ENCODE peak calls at places on chromosomes 5 and 9, in nine cellular contexts. One of them, this sample, is unnamed.

GRCh38 chr5:60856059-60856458 is 12.0 kb upstream of the ELOVL7 start:
- DNase-seq in AG04449: peak; percentile 5
- DNase-seq in effector CD8-positive, alpha-beta T cell: no peak
- DNase-seq in stimulated activated CD8-positive, alpha-beta memory T cell treated with anti-CD3 and anti-CD28 coated beads, Interleukin-12 subunit alpha, Interleukin-12 subunit beta, amount 100 ng/mL, for 1 hour: no peak
- DNase-seq in activated T-helper 1 cell treated with anti-CD3 and anti-CD28 coated beads, Interleukin-2, amount 50 U/mL, for 16 hours: no peak
- DNase-seq in fibroblast of the aortic adventitia: peak; percentile 12
- DNase-seq in GM13976: no peak
- DNase-seq in lower leg skin: no peak
- DNase-seq in BJ: peak; percentile 47
- DNase-seq in this sample: no peak

GRCh38 chr5:87717761-87718160 is 305.0 kb upstream of the CCNH start:
- DNase-seq in activated T-helper 1 cell treated with anti-CD3 and anti-CD28 coated beads, Interleukin-2, amount 50 U/mL, for 16 hours: no peak
- DNase-seq in BJ: no peak
- DNase-seq in lower leg skin: no peak
- DNase-seq in GM13976: no peak
- DNase-seq in fibroblast of the aortic adventitia: no peak
- DNase-seq in effector CD8-positive, alpha-beta T cell: no peak
- DNase-seq in stimulated activated CD8-positive, alpha-beta memory T cell treated with anti-CD3 and anti-CD28 coated beads, Interleukin-12 subunit alpha, Interleukin-12 subunit beta, amount 100 ng/mL, for 1 hour: no peak
- DNase-seq in AG04449: no peak
- DNase-seq in this sample: no peak

GRCh38 chr9:111975709-111976108 is 79.1 kb downstream of the UGCG start:
- DNase-seq in BJ: no peak
- DNase-seq in effector CD8-positive, alpha-beta T cell: no peak
- DNase-seq in fibroblast of the aortic adventitia: no peak
- DNase-seq in AG04449: no peak
- DNase-seq in GM13976: no peak
- DNase-seq in lower leg skin: peak; percentile 58
- DNase-seq in activated T-helper 1 cell treated with anti-CD3 and anti-CD28 coated beads, Interleukin-2, amount 50 U/mL, for 16 hours: no peak
- DNase-seq in stimulated activated CD8-positive, alpha-beta memory T cell treated with anti-CD3 and anti-CD28 coated beads, Interleukin-12 subunit alpha, Interleukin-12 subunit beta, amount 100 ng/mL, for 1 hour: no peak
- DNase-seq in this sample: peak; percentile 63

GRCh38 chr5:145204741-145205140 is 630.4 kb downstream of the PRELID2 start:
- DNase-seq in fibroblast of the aortic adventitia: no peak
- DNase-seq in activated T-helper 1 cell treated with anti-CD3 and anti-CD28 coated beads, Interleukin-2, amount 50 U/mL, for 16 hours: no peak
- DNase-seq in BJ: no peak
- DNase-seq in effector CD8-positive, alpha-beta T cell: no peak
- DNase-seq in lower leg skin: no peak
- DNase-seq in stimulated activated CD8-positive, alpha-beta memory T cell treated with anti-CD3 and anti-CD28 coated beads, Interleukin-12 subunit alpha, Interleukin-12 subunit beta, amount 100 ng/mL, for 1 hour: no peak
- DNase-seq in GM13976: no peak
- DNase-seq in AG04449: no peak
- DNase-seq in this sample: peak; percentile 5

GRCh38 chr5:9829621-9830020 is 199.5 kb upstream of the TAS2R1 start:
- DNase-seq in activated T-helper 1 cell treated with anti-CD3 and anti-CD28 coated beads, Interleukin-2, amount 50 U/mL, for 16 hours: no peak
- DNase-seq in BJ: no peak
- DNase-seq in lower leg skin: no peak
- DNase-seq in stimulated activated CD8-positive, alpha-beta memory T cell treated with anti-CD3 and anti-CD28 coated beads, Interleukin-12 subunit alpha, Interleukin-12 subunit beta, amount 100 ng/mL, for 1 hour: no peak
- DNase-seq in GM13976: no peak
- DNase-seq in fibroblast of the aortic adventitia: no peak
- DNase-seq in effector CD8-positive, alpha-beta T cell: no peak
- DNase-seq in AG04449: no peak
- DNase-seq in this sample: no peak

GRCh38 chr5:158725223-158725825 is 374.4 kb downstream of the EBF1 start:
- DNase-seq in BJ: no peak
- DNase-seq in fibroblast of the aortic adventitia: no peak
- DNase-seq in stimulated activated CD8-positive, alpha-beta memory T cell treated with anti-CD3 and anti-CD28 coated beads, Interleukin-12 subunit alpha, Interleukin-12 subunit beta, amount 100 ng/mL, for 1 hour: no peak
- DNase-seq in AG04449: peak; percentile 19
- DNase-seq in activated T-helper 1 cell treated with anti-CD3 and anti-CD28 coated beads, Interleukin-2, amount 50 U/mL, for 16 hours: no peak
- DNase-seq in lower leg skin: no peak
- DNase-seq in GM13976: no peak
- DNase-seq in effector CD8-positive, alpha-beta T cell: no peak
- DNase-seq in this sample: no peak

GRCh38 chr5:139810341-139811075 is 14.9 kb downstream of the PSD2 start:
- DNase-seq in fibroblast of the aortic adventitia: no peak
- DNase-seq in stimulated activated CD8-positive, alpha-beta memory T cell treated with anti-CD3 and anti-CD28 coated beads, Interleukin-12 subunit alpha, Interleukin-12 subunit beta, amount 100 ng/mL, for 1 hour: no peak
- DNase-seq in BJ: no peak
- DNase-seq in effector CD8-positive, alpha-beta T cell: no peak
- DNase-seq in AG04449: no peak
- DNase-seq in GM13976: no peak
- DNase-seq in lower leg skin: no peak
- DNase-seq in activated T-helper 1 cell treated with anti-CD3 and anti-CD28 coated beads, Interleukin-2, amount 50 U/mL, for 16 hours: no peak
- DNase-seq in this sample: no peak

GRCh38 chr5:9467199-9468069 is 78.4 kb downstream of the SEMA5A start:
- DNase-seq in fibroblast of the aortic adventitia: no peak
- DNase-seq in GM13976: no peak
- DNase-seq in activated T-helper 1 cell treated with anti-CD3 and anti-CD28 coated beads, Interleukin-2, amount 50 U/mL, for 16 hours: no peak
- DNase-seq in AG04449: no peak
- DNase-seq in BJ: no peak
- DNase-seq in lower leg skin: peak; percentile 87
- DNase-seq in effector CD8-positive, alpha-beta T cell: no peak
- DNase-seq in stimulated activated CD8-positive, alpha-beta memory T cell treated with anti-CD3 and anti-CD28 coated beads, Interleukin-12 subunit alpha, Interleukin-12 subunit beta, amount 100 ng/mL, for 1 hour: no peak
- DNase-seq in this sample: no peak

GRCh38 chr9:119009253-119009652 is 360.0 kb downstream of the BRINP1 start:
- DNase-seq in AG04449: no peak
- DNase-seq in GM13976: no peak
- DNase-seq in BJ: no peak
- DNase-seq in fibroblast of the aortic adventitia: no peak
- DNase-seq in effector CD8-positive, alpha-beta T cell: no peak
- DNase-seq in stimulated activated CD8-positive, alpha-beta memory T cell treated with anti-CD3 and anti-CD28 coated beads, Interleukin-12 subunit alpha, Interleukin-12 subunit beta, amount 100 ng/mL, for 1 hour: no peak
- DNase-seq in lower leg skin: no peak
- DNase-seq in activated T-helper 1 cell treated with anti-CD3 and anti-CD28 coated beads, Interleukin-2, amount 50 U/mL, for 16 hours: no peak
- DNase-seq in this sample: peak; percentile 87

GRCh38 chr5:9847631-9848030 is 217.5 kb upstream of the TAS2R1 start:
- DNase-seq in GM13976: no peak
- DNase-seq in lower leg skin: no peak
- DNase-seq in activated T-helper 1 cell treated with anti-CD3 and anti-CD28 coated beads, Interleukin-2, amount 50 U/mL, for 16 hours: no peak
- DNase-seq in AG04449: no peak
- DNase-seq in BJ: no peak
- DNase-seq in stimulated activated CD8-positive, alpha-beta memory T cell treated with anti-CD3 and anti-CD28 coated beads, Interleukin-12 subunit alpha, Interleukin-12 subunit beta, amount 100 ng/mL, for 1 hour: no peak
- DNase-seq in effector CD8-positive, alpha-beta T cell: no peak
- DNase-seq in fibroblast of the aortic adventitia: no peak
- DNase-seq in this sample: no peak

GRCh38 chr5:116546033-116546742 is 28.4 kb downstream of the SEMA6A start:
- DNase-seq in activated T-helper 1 cell treated with anti-CD3 and anti-CD28 coated beads, Interleukin-2, amount 50 U/mL, for 16 hours: no peak
- DNase-seq in effector CD8-positive, alpha-beta T cell: no peak
- DNase-seq in GM13976: no peak
- DNase-seq in BJ: no peak
- DNase-seq in lower leg skin: no peak
- DNase-seq in fibroblast of the aortic adventitia: no peak
- DNase-seq in AG04449: no peak
- DNase-seq in stimulated activated CD8-positive, alpha-beta memory T cell treated with anti-CD3 and anti-CD28 coated beads, Interleukin-12 subunit alpha, Interleukin-12 subunit beta, amount 100 ng/mL, for 1 hour: no peak
- DNase-seq in this sample: no peak

GRCh38 chr5:115375922-115376321 is 79.5 kb upstream of the CCDC112 start:
- DNase-seq in fibroblast of the aortic adventitia: no peak
- DNase-seq in BJ: no peak
- DNase-seq in stimulated activated CD8-positive, alpha-beta memory T cell treated with anti-CD3 and anti-CD28 coated beads, Interleukin-12 subunit alpha, Interleukin-12 subunit beta, amount 100 ng/mL, for 1 hour: no peak
- DNase-seq in activated T-helper 1 cell treated with anti-CD3 and anti-CD28 coated beads, Interleukin-2, amount 50 U/mL, for 16 hours: no peak
- DNase-seq in AG04449: no peak
- DNase-seq in lower leg skin: no peak
- DNase-seq in effector CD8-positive, alpha-beta T cell: no peak
- DNase-seq in GM13976: no peak
- DNase-seq in this sample: peak; percentile 93

GRCh38 chr5:96743805-96744559 is 63.8 kb downstream of the ERAP1 start:
- DNase-seq in BJ: no peak
- DNase-seq in activated T-helper 1 cell treated with anti-CD3 and anti-CD28 coated beads, Interleukin-2, amount 50 U/mL, for 16 hours: no peak
- DNase-seq in stimulated activated CD8-positive, alpha-beta memory T cell treated with anti-CD3 and anti-CD28 coated beads, Interleukin-12 subunit alpha, Interleukin-12 subunit beta, amount 100 ng/mL, for 1 hour: no peak
- DNase-seq in fibroblast of the aortic adventitia: no peak
- DNase-seq in GM13976: no peak
- DNase-seq in lower leg skin: no peak
- DNase-seq in effector CD8-positive, alpha-beta T cell: no peak
- DNase-seq in AG04449: no peak
- DNase-seq in this sample: no peak

GRCh38 chr9:128551652-128552152 is 685 bp upstream of the SPTAN1 start:
- DNase-seq in lower leg skin: no peak
- DNase-seq in stimulated activated CD8-positive, alpha-beta memory T cell treated with anti-CD3 and anti-CD28 coated beads, Interleukin-12 subunit alpha, Interleukin-12 subunit beta, amount 100 ng/mL, for 1 hour: no peak
- DNase-seq in BJ: no peak
- DNase-seq in GM13976: no peak
- DNase-seq in fibroblast of the aortic adventitia: no peak
- DNase-seq in effector CD8-positive, alpha-beta T cell: no peak
- DNase-seq in activated T-helper 1 cell treated with anti-CD3 and anti-CD28 coated beads, Interleukin-2, amount 50 U/mL, for 16 hours: no peak
- DNase-seq in AG04449: no peak
- DNase-seq in this sample: no peak

GRCh38 chr5:154813736-154814135 is 36.7 kb downstream of the FAXDC2 start:
- DNase-seq in lower leg skin: no peak
- DNase-seq in AG04449: no peak
- DNase-seq in activated T-helper 1 cell treated with anti-CD3 and anti-CD28 coated beads, Interleukin-2, amount 50 U/mL, for 16 hours: no peak
- DNase-seq in stimulated activated CD8-positive, alpha-beta memory T cell treated with anti-CD3 and anti-CD28 coated beads, Interleukin-12 subunit alpha, Interleukin-12 subunit beta, amount 100 ng/mL, for 1 hour: peak; percentile 21
- DNase-seq in GM13976: no peak
- DNase-seq in fibroblast of the aortic adventitia: no peak
- DNase-seq in effector CD8-positive, alpha-beta T cell: peak; percentile 24
- DNase-seq in BJ: no peak
- DNase-seq in this sample: no peak

GRCh38 chr9:133119461-133120342 is 1.3 kb downstream of the RALGDS start:
- DNase-seq in GM13976: no peak
- DNase-seq in effector CD8-positive, alpha-beta T cell: no peak
- DNase-seq in BJ: no peak
- DNase-seq in AG04449: no peak
- DNase-seq in stimulated activated CD8-positive, alpha-beta memory T cell treated with anti-CD3 and anti-CD28 coated beads, Interleukin-12 subunit alpha, Interleukin-12 subunit beta, amount 100 ng/mL, for 1 hour: no peak
- DNase-seq in activated T-helper 1 cell treated with anti-CD3 and anti-CD28 coated beads, Interleukin-2, amount 50 U/mL, for 16 hours: no peak
- DNase-seq in lower leg skin: peak; percentile 94
- DNase-seq in fibroblast of the aortic adventitia: no peak
- DNase-seq in this sample: no peak

GRCh38 chr5:56610093-56610698 is 205.2 kb upstream of the MAP3K1 start:
- DNase-seq in stimulated activated CD8-positive, alpha-beta memory T cell treated with anti-CD3 and anti-CD28 coated beads, Interleukin-12 subunit alpha, Interleukin-12 subunit beta, amount 100 ng/mL, for 1 hour: no peak
- DNase-seq in effector CD8-positive, alpha-beta T cell: no peak
- DNase-seq in AG04449: no peak
- DNase-seq in activated T-helper 1 cell treated with anti-CD3 and anti-CD28 coated beads, Interleukin-2, amount 50 U/mL, for 16 hours: no peak
- DNase-seq in BJ: no peak
- DNase-seq in lower leg skin: no peak
- DNase-seq in fibroblast of the aortic adventitia: no peak
- DNase-seq in GM13976: no peak
- DNase-seq in this sample: no peak

GRCh38 chr5:56147679-56148230 is 85.4 kb downstream of the ANKRD55 start:
- DNase-seq in BJ: no peak
- DNase-seq in effector CD8-positive, alpha-beta T cell: no peak
- DNase-seq in GM13976: no peak
- DNase-seq in stimulated activated CD8-positive, alpha-beta memory T cell treated with anti-CD3 and anti-CD28 coated beads, Interleukin-12 subunit alpha, Interleukin-12 subunit beta, amount 100 ng/mL, for 1 hour: no peak
- DNase-seq in activated T-helper 1 cell treated with anti-CD3 and anti-CD28 coated beads, Interleukin-2, amount 50 U/mL, for 16 hours: no peak
- DNase-seq in AG04449: no peak
- DNase-seq in lower leg skin: no peak
- DNase-seq in fibroblast of the aortic adventitia: no peak
- DNase-seq in this sample: no peak

GRCh38 chr9:130199605-130200004 is 27.4 kb downstream of the NCS1 start:
- DNase-seq in lower leg skin: no peak
- DNase-seq in AG04449: no peak
- DNase-seq in activated T-helper 1 cell treated with anti-CD3 and anti-CD28 coated beads, Interleukin-2, amount 50 U/mL, for 16 hours: no peak
- DNase-seq in fibroblast of the aortic adventitia: peak; percentile 28
- DNase-seq in effector CD8-positive, alpha-beta T cell: no peak
- DNase-seq in stimulated activated CD8-positive, alpha-beta memory T cell treated with anti-CD3 and anti-CD28 coated beads, Interleukin-12 subunit alpha, Interleukin-12 subunit beta, amount 100 ng/mL, for 1 hour: no peak
- DNase-seq in GM13976: no peak
- DNase-seq in BJ: peak; percentile 25
- DNase-seq in this sample: peak; percentile 94

GRCh38 chr9:125547383-125547782 is 159.6 kb downstream of the MAPKAP1 start:
- DNase-seq in stimulated activated CD8-positive, alpha-beta memory T cell treated with anti-CD3 and anti-CD28 coated beads, Interleukin-12 subunit alpha, Interleukin-12 subunit beta, amount 100 ng/mL, for 1 hour: no peak
- DNase-seq in BJ: no peak
- DNase-seq in GM13976: no peak
- DNase-seq in effector CD8-positive, alpha-beta T cell: no peak
- DNase-seq in activated T-helper 1 cell treated with anti-CD3 and anti-CD28 coated beads, Interleukin-2, amount 50 U/mL, for 16 hours: no peak
- DNase-seq in AG04449: no peak
- DNase-seq in lower leg skin: no peak
- DNase-seq in fibroblast of the aortic adventitia: no peak
- DNase-seq in this sample: no peak

GRCh38 chr9:37801287-37801850 is 772 bp downstream of the DCAF10 start:
- DNase-seq in effector CD8-positive, alpha-beta T cell: no peak
- DNase-seq in activated T-helper 1 cell treated with anti-CD3 and anti-CD28 coated beads, Interleukin-2, amount 50 U/mL, for 16 hours: no peak
- DNase-seq in GM13976: peak; percentile 65
- DNase-seq in AG04449: no peak
- DNase-seq in BJ: no peak
- DNase-seq in lower leg skin: peak; percentile 86
- DNase-seq in stimulated activated CD8-positive, alpha-beta memory T cell treated with anti-CD3 and anti-CD28 coated beads, Interleukin-12 subunit alpha, Interleukin-12 subunit beta, amount 100 ng/mL, for 1 hour: no peak
- DNase-seq in fibroblast of the aortic adventitia: peak; percentile 8
- DNase-seq in this sample: peak; percentile 28

GRCh38 chr5:163509288-163510040 is 4.0 kb downstream of the MAT2B start:
- DNase-seq in effector CD8-positive, alpha-beta T cell: no peak
- DNase-seq in stimulated activated CD8-positive, alpha-beta memory T cell treated with anti-CD3 and anti-CD28 coated beads, Interleukin-12 subunit alpha, Interleukin-12 subunit beta, amount 100 ng/mL, for 1 hour: no peak
- DNase-seq in GM13976: no peak
- DNase-seq in activated T-helper 1 cell treated with anti-CD3 and anti-CD28 coated beads, Interleukin-2, amount 50 U/mL, for 16 hours: no peak
- DNase-seq in BJ: no peak
- DNase-seq in AG04449: no peak
- DNase-seq in fibroblast of the aortic adventitia: peak; percentile 90
- DNase-seq in lower leg skin: no peak
- DNase-seq in this sample: peak; percentile 30

GRCh38 chr5:73820321-73820720 is 194.3 kb downstream of the ARHGEF28 start:
- DNase-seq in BJ: no peak
- DNase-seq in effector CD8-positive, alpha-beta T cell: no peak
- DNase-seq in AG04449: no peak
- DNase-seq in stimulated activated CD8-positive, alpha-beta memory T cell treated with anti-CD3 and anti-CD28 coated beads, Interleukin-12 subunit alpha, Interleukin-12 subunit beta, amount 100 ng/mL, for 1 hour: no peak
- DNase-seq in fibroblast of the aortic adventitia: no peak
- DNase-seq in lower leg skin: no peak
- DNase-seq in GM13976: no peak
- DNase-seq in activated T-helper 1 cell treated with anti-CD3 and anti-CD28 coated beads, Interleukin-2, amount 50 U/mL, for 16 hours: no peak
- DNase-seq in this sample: peak; percentile 29

GRCh38 chr9:115642285-115642684 is 511.3 kb upstream of the PAPPA start:
- DNase-seq in lower leg skin: no peak
- DNase-seq in stimulated activated CD8-positive, alpha-beta memory T cell treated with anti-CD3 and anti-CD28 coated beads, Interleukin-12 subunit alpha, Interleukin-12 subunit beta, amount 100 ng/mL, for 1 hour: no peak
- DNase-seq in fibroblast of the aortic adventitia: no peak
- DNase-seq in BJ: no peak
- DNase-seq in effector CD8-positive, alpha-beta T cell: no peak
- DNase-seq in activated T-helper 1 cell treated with anti-CD3 and anti-CD28 coated beads, Interleukin-2, amount 50 U/mL, for 16 hours: no peak
- DNase-seq in AG04449: no peak
- DNase-seq in GM13976: no peak
- DNase-seq in this sample: no peak

GRCh38 chr9:37406603-37407401 is 15.7 kb upstream of the GRHPR start:
- DNase-seq in effector CD8-positive, alpha-beta T cell: no peak
- DNase-seq in activated T-helper 1 cell treated with anti-CD3 and anti-CD28 coated beads, Interleukin-2, amount 50 U/mL, for 16 hours: no peak
- DNase-seq in BJ: no peak
- DNase-seq in stimulated activated CD8-positive, alpha-beta memory T cell treated with anti-CD3 and anti-CD28 coated beads, Interleukin-12 subunit alpha, Interleukin-12 subunit beta, amount 100 ng/mL, for 1 hour: no peak
- DNase-seq in lower leg skin: no peak
- DNase-seq in GM13976: no peak
- DNase-seq in AG04449: no peak
- DNase-seq in fibroblast of the aortic adventitia: no peak
- DNase-seq in this sample: no peak

GRCh38 chr5:116502616-116503015 is 72.0 kb downstream of the SEMA6A start:
- DNase-seq in BJ: no peak
- DNase-seq in AG04449: no peak
- DNase-seq in GM13976: no peak
- DNase-seq in activated T-helper 1 cell treated with anti-CD3 and anti-CD28 coated beads, Interleukin-2, amount 50 U/mL, for 16 hours: no peak
- DNase-seq in effector CD8-positive, alpha-beta T cell: no peak
- DNase-seq in lower leg skin: no peak
- DNase-seq in stimulated activated CD8-positive, alpha-beta memory T cell treated with anti-CD3 and anti-CD28 coated beads, Interleukin-12 subunit alpha, Interleukin-12 subunit beta, amount 100 ng/mL, for 1 hour: no peak
- DNase-seq in fibroblast of the aortic adventitia: peak; percentile 28
- DNase-seq in this sample: peak; percentile 96

GRCh38 chr9:106358331-106358730 is 504.6 kb upstream of the ZNF462 start:
- DNase-seq in GM13976: no peak
- DNase-seq in effector CD8-positive, alpha-beta T cell: no peak
- DNase-seq in stimulated activated CD8-positive, alpha-beta memory T cell treated with anti-CD3 and anti-CD28 coated beads, Interleukin-12 subunit alpha, Interleukin-12 subunit beta, amount 100 ng/mL, for 1 hour: no peak
- DNase-seq in AG04449: no peak
- DNase-seq in fibroblast of the aortic adventitia: no peak
- DNase-seq in lower leg skin: no peak
- DNase-seq in BJ: no peak
- DNase-seq in activated T-helper 1 cell treated with anti-CD3 and anti-CD28 coated beads, Interleukin-2, amount 50 U/mL, for 16 hours: no peak
- DNase-seq in this sample: no peak

GRCh38 chr5:146081685-146082084 is 23.7 kb downstream of the PLAC8L1 start:
- DNase-seq in activated T-helper 1 cell treated with anti-CD3 and anti-CD28 coated beads, Interleukin-2, amount 50 U/mL, for 16 hours: no peak
- DNase-seq in stimulated activated CD8-positive, alpha-beta memory T cell treated with anti-CD3 and anti-CD28 coated beads, Interleukin-12 subunit alpha, Interleukin-12 subunit beta, amount 100 ng/mL, for 1 hour: no peak
- DNase-seq in GM13976: no peak
- DNase-seq in fibroblast of the aortic adventitia: peak; percentile 14
- DNase-seq in effector CD8-positive, alpha-beta T cell: no peak
- DNase-seq in lower leg skin: no peak
- DNase-seq in BJ: no peak
- DNase-seq in AG04449: no peak
- DNase-seq in this sample: peak; percentile 18

GRCh38 chr9:105244996-105245719 is 707 bp downstream of the SLC44A1 start:
- DNase-seq in stimulated activated CD8-positive, alpha-beta memory T cell treated with anti-CD3 and anti-CD28 coated beads, Interleukin-12 subunit alpha, Interleukin-12 subunit beta, amount 100 ng/mL, for 1 hour: peak; percentile 12
- DNase-seq in fibroblast of the aortic adventitia: no peak
- DNase-seq in AG04449: no peak
- DNase-seq in GM13976: peak; percentile 49
- DNase-seq in activated T-helper 1 cell treated with anti-CD3 and anti-CD28 coated beads, Interleukin-2, amount 50 U/mL, for 16 hours: peak; percentile 22
- DNase-seq in lower leg skin: peak; percentile 88
- DNase-seq in BJ: no peak
- DNase-seq in effector CD8-positive, alpha-beta T cell: peak; percentile 27
- DNase-seq in this sample: peak; percentile 79

GRCh38 chr9:84339951-84340350 is 607 bp downstream of the SLC28A3 start:
- DNase-seq in GM13976: no peak
- DNase-seq in AG04449: no peak
- DNase-seq in lower leg skin: no peak
- DNase-seq in effector CD8-positive, alpha-beta T cell: no peak
- DNase-seq in BJ: no peak
- DNase-seq in fibroblast of the aortic adventitia: no peak
- DNase-seq in stimulated activated CD8-positive, alpha-beta memory T cell treated with anti-CD3 and anti-CD28 coated beads, Interleukin-12 subunit alpha, Interleukin-12 subunit beta, amount 100 ng/mL, for 1 hour: no peak
- DNase-seq in activated T-helper 1 cell treated with anti-CD3 and anti-CD28 coated beads, Interleukin-2, amount 50 U/mL, for 16 hours: no peak
- DNase-seq in this sample: no peak

GRCh38 chr5:6703791-6704190 is 9.4 kb upstream of the TENT4A start:
- DNase-seq in GM13976: no peak
- DNase-seq in AG04449: no peak
- DNase-seq in stimulated activated CD8-positive, alpha-beta memory T cell treated with anti-CD3 and anti-CD28 coated beads, Interleukin-12 subunit alpha, Interleukin-12 subunit beta, amount 100 ng/mL, for 1 hour: no peak
- DNase-seq in lower leg skin: no peak
- DNase-seq in BJ: no peak
- DNase-seq in effector CD8-positive, alpha-beta T cell: no peak
- DNase-seq in fibroblast of the aortic adventitia: no peak
- DNase-seq in activated T-helper 1 cell treated with anti-CD3 and anti-CD28 coated beads, Interleukin-2, amount 50 U/mL, for 16 hours: no peak
- DNase-seq in this sample: no peak